ENCODE peak calls at places on chromosomes 5 and 9, in eight cellular contexts. Q is HCT116, R is GM18507, F is substantia nigra, J is ELR, Z is amniotic stem cell, I is dorsolateral prefrontal cortex, C is HL-60. A is an unnamed sample.

GRCh38 chr5:135193213-135194125 is 159.4 kb upstream of the PITX1 start:
- DNase-seq in Q (no peak), J (peak; percentile 70), Z (peak; percentile 60), F (no peak), C (no peak), R (no peak), I (no peak), A (no peak)

GRCh38 chr9:99108131-99108530 is 3.2 kb downstream of the TGFBR1 start:
- DNase-seq in F (no peak), C (peak; percentile 68), Z (no peak), I (no peak), Q (no peak), J (no peak), R (no peak), A (no peak)

GRCh38 chr5:168207450-168208029 is 83.9 kb upstream of the WWC1 start:
- DNase-seq in R (no peak), Q (no peak), F (no peak), I (no peak), C (no peak), J (no peak), Z (no peak), A (no peak)

GRCh38 chr5:74595143-74595915 is 45.2 kb downstream of the ENC1 start:
- DNase-seq in Q (peak; percentile 15), Z (no peak), I (no peak), C (no peak), F (no peak), J (peak; percentile 70), R (no peak), A (no peak)

GRCh38 chr5:141881886-141882285 is 3.7 kb upstream of the PCDH1 start:
- DNase-seq in I (no peak), J (no peak), F (no peak), Z (no peak), R (no peak), Q (no peak), C (no peak), A (no peak)

GRCh38 chr5:177457239-177458121 is 10.9 kb downstream of the PRR7 start:
- DNase-seq in R (peak; percentile 85), J (peak; percentile 99), F (peak; percentile 84), I (peak; percentile 89), Q (peak; percentile 97), Z (peak; percentile 90), C (peak; percentile 91), A (peak; percentile 98)

GRCh38 chr5:39638803-39639202 is 214.0 kb upstream of the DAB2 start:
- DNase-seq in I (no peak), R (no peak), C (no peak), J (peak; percentile 60), F (no peak), Q (no peak), Z (no peak), A (no peak)

GRCh38 chr9:127629468-127630081 is 17.5 kb downstream of the STXBP1 start:
- DNase-seq in J (peak; percentile 32), R (no peak), F (no peak), C (no peak), Q (no peak), I (no peak), Z (no peak), A (no peak)

GRCh38 chr5:73939535-73939934 is 313.5 kb downstream of the ARHGEF28 start:
- DNase-seq in I (no peak), C (no peak), Z (no peak), J (peak; percentile 33), R (no peak), Q (no peak), F (no peak), A (no peak)

GRCh38 chr9:68973619-68974018 is 40.3 kb downstream of the PRKACG start:
- DNase-seq in I (no peak), Q (no peak), J (no peak), R (no peak), Z (no peak), F (no peak), C (no peak), A (no peak)

GRCh38 chr9:28004900-28005299 is 431.6 kb upstream of the C9orf72 start:
- DNase-seq in I (no peak), R (no peak), J (no peak), Q (no peak), C (no peak), F (no peak), Z (no peak), A (no peak)

GRCh38 chr5:14144586-14145355 is 1.6 kb downstream of the TRIO start:
- DNase-seq in Z (no peak), F (peak; percentile 34), J (peak; percentile 84), Q (peak; percentile 52), R (peak; percentile 55), C (peak; percentile 82), I (peak; percentile 57), A (peak; percentile 48)

GRCh38 chr9:19456996-19457693 is 48.3 kb downstream of the ACER2 start:
- DNase-seq in Q (peak; percentile 65), R (peak; percentile 65), C (peak; percentile 44), F (peak; percentile 33), Z (peak; percentile 53), I (peak; percentile 68), J (peak; percentile 78), A (no peak)

GRCh38 chr5:9784231-9784630 is 154.1 kb upstream of the TAS2R1 start:
- DNase-seq in C (no peak), F (no peak), J (no peak), R (no peak), I (no peak), Q (no peak), Z (no peak), A (no peak)

GRCh38 chr9:2411459-2412215 is 209.9 kb upstream of the VLDLR start:
- DNase-seq in C (no peak), Z (no peak), Q (no peak), R (no peak), J (peak; percentile 53), I (no peak), F (no peak), A (no peak)

GRCh38 chr5:40074801-40075200 is 604.9 kb upstream of the PTGER4 start:
- DNase-seq in Z (no peak), Q (no peak), F (no peak), C (no peak), I (no peak), J (no peak), R (no peak), A (no peak)

GRCh38 chr5:37831821-37832524 is 7.9 kb downstream of the GDNF start:
- DNase-seq in F (no peak), R (no peak), I (no peak), Z (no peak), C (no peak), Q (no peak), J (peak; percentile 51), A (no peak)

A was measured in posterior cingulate gyrus.